ENCODE peak calls at places on chromosome 1, in six cellular contexts. S is cardiac fibroblast, U is esophagus muscularis mucosa, D is myocyte, Y is spleen, B is neural crest cell. A is an unnamed sample.

GRCh38 chr1:16888806-16889178 is 7.0 kb upstream of the RNU1-2 start:
- DNase-seq in U (no peak), D (peak), S (peak), Y (no peak), B (no peak), A (no peak)

GRCh38 chr1:68049941-68050878 is at the start of gene DIRAS3:
- DNase-seq in Y (peak), D (peak), S (peak), B (no peak), U (no peak), A (no peak)

GRCh38 chr1:4652631-4653327 is 1.6 kb upstream of the AJAP1 start:
- DNase-seq in B (peak), S (peak), D (peak), Y (peak), U (no peak), A (peak)

GRCh38 chr1:162389021-162389818 is 7.7 kb downstream of the C1orf226 start:
- DNase-seq in B (no peak), S (no peak), Y (no peak), U (peak), D (peak), A (no peak)

GRCh38 chr1:58754683-58755467 is 29.0 kb downstream of the JUN start:
- DNase-seq in U (no peak), B (no peak), D (no peak), Y (no peak), S (no peak), A (no peak)

GRCh38 chr1:39822146-39822545 is 33.5 kb upstream of the BMP8B start:
- DNase-seq in Y (no peak), U (no peak), S (no peak), D (no peak), B (no peak), A (no peak)

GRCh38 chr1:27868932-27869718 is 3.2 kb upstream of the THEMIS2 start:
- DNase-seq in B (no peak), S (no peak), D (no peak), Y (peak), U (no peak), A (peak)

GRCh38 chr1:85200367-85200869 is 398 bp downstream of the SYDE2 start:
- DNase-seq in S (no peak), U (no peak), D (no peak), B (peak), Y (no peak), A (no peak)

GRCh38 chr1:36366091-36366661 is 19.5 kb downstream of the STK40 start:
- DNase-seq in B (peak), D (peak), U (no peak), Y (peak), S (peak), A (peak)

GRCh38 chr1:206729050-206729449 is 41.5 kb upstream of the IL19 start:
- DNase-seq in B (no peak), S (no peak), Y (no peak), U (no peak), D (no peak), A (no peak)

GRCh38 chr1:49364676-49365075 is 588.0 kb upstream of the BEND5 start:
- DNase-seq in Y (no peak), U (no peak), B (no peak), D (no peak), S (no peak), A (no peak)

GRCh38 chr1:226820935-226821718 is 49.3 kb upstream of the PSEN2 start:
- DNase-seq in S (peak), U (peak), D (peak), Y (no peak), B (no peak), A (no peak)

GRCh38 chr1:235238558-235238957 is 77.5 kb upstream of the RBM34 start:
- DNase-seq in Y (no peak), B (no peak), S (no peak), D (no peak), U (no peak), A (no peak)

A was measured in OCI-LY7.